ENCODE peak calls at places on chromosomes 16 and 17, in seven cellular contexts. One of them, this sample, is unnamed.
A peak's percentile ranks its signal among the peaks of the same experiment; 100 is the strongest.

GRCh38 chr16:23505942-23506605 is 4.2 kb downstream of the GGA2 start:
- DNase-seq in HCT116: no peak
- DNase-seq in SK-N-SH: no peak
- DNase-seq in MM.1S: no peak
- DNase-seq in GM23338: no peak
- DNase-seq in GM23248: peak; percentile 26
- DNase-seq in neural progenitor cell: peak; percentile 8
- DNase-seq in this sample: no peak

GRCh38 chr17:32243712-32244111 is 21.9 kb upstream of the RHBDL3 start:
- DNase-seq in SK-N-SH: no peak
- DNase-seq in HCT116: no peak
- DNase-seq in GM23248: no peak
- DNase-seq in neural progenitor cell: no peak
- DNase-seq in GM23338: no peak
- DNase-seq in MM.1S: no peak
- DNase-seq in this sample: no peak

GRCh38 chr17:82187500-82187899 is 25.1 kb downstream of the CCDC57 start:
- DNase-seq in MM.1S: no peak
- DNase-seq in HCT116: no peak
- DNase-seq in GM23248: no peak
- DNase-seq in SK-N-SH: no peak
- DNase-seq in neural progenitor cell: no peak
- DNase-seq in GM23338: no peak
- DNase-seq in this sample: no peak

GRCh38 chr16:75559564-75560372 is 3.7 kb upstream of the TMEM231 start:
- DNase-seq in GM23248: peak; percentile 74
- DNase-seq in HCT116: no peak
- DNase-seq in SK-N-SH: no peak
- DNase-seq in neural progenitor cell: peak; percentile 15
- DNase-seq in MM.1S: no peak
- DNase-seq in GM23338: peak; percentile 24
- DNase-seq in this sample: peak; percentile 29

GRCh38 chr16:1007284-1007850 is 25.8 kb downstream of the SOX8 start:
- DNase-seq in neural progenitor cell: no peak
- DNase-seq in HCT116: no peak
- DNase-seq in GM23338: no peak
- DNase-seq in SK-N-SH: no peak
- DNase-seq in MM.1S: no peak
- DNase-seq in GM23248: no peak
- DNase-seq in this sample: no peak

GRCh38 chr17:79621151-79621940 is 10.5 kb upstream of the RBFOX3 start:
- DNase-seq in MM.1S: no peak
- DNase-seq in SK-N-SH: peak; percentile 30
- DNase-seq in HCT116: no peak
- DNase-seq in GM23248: no peak
- DNase-seq in GM23338: no peak
- DNase-seq in neural progenitor cell: no peak
- DNase-seq in this sample: no peak

GRCh38 chr16:3472878-3473595 is 22.3 kb downstream of the C16orf90 start:
- DNase-seq in GM23338: no peak
- DNase-seq in GM23248: peak; percentile 80
- DNase-seq in neural progenitor cell: no peak
- DNase-seq in MM.1S: no peak
- DNase-seq in SK-N-SH: no peak
- DNase-seq in HCT116: no peak
- DNase-seq in this sample: no peak

GRCh38 chr16:74732951-74733350 is 32.3 kb upstream of the MLKL start:
- DNase-seq in GM23248: no peak
- DNase-seq in GM23338: no peak
- DNase-seq in SK-N-SH: no peak
- DNase-seq in HCT116: no peak
- DNase-seq in MM.1S: no peak
- DNase-seq in neural progenitor cell: no peak
- DNase-seq in this sample: no peak

GRCh38 chr16:24670623-24671454 is 58.6 kb upstream of the TNRC6A start:
- DNase-seq in GM23248: peak; percentile 93
- DNase-seq in GM23338: peak; percentile 79
- DNase-seq in MM.1S: no peak
- DNase-seq in neural progenitor cell: peak; percentile 67
- DNase-seq in SK-N-SH: peak; percentile 81
- DNase-seq in HCT116: no peak
- DNase-seq in this sample: peak; percentile 63

GRCh38 chr17:80717661-80718060 is 173.0 kb downstream of the RPTOR start:
- DNase-seq in neural progenitor cell: peak; percentile 35
- DNase-seq in GM23248: no peak
- DNase-seq in HCT116: no peak
- DNase-seq in MM.1S: no peak
- DNase-seq in SK-N-SH: no peak
- DNase-seq in GM23338: no peak
- DNase-seq in this sample: no peak

GRCh38 chr17:9612016-9612415 is 33.3 kb upstream of the USP43 start:
- DNase-seq in HCT116: no peak
- DNase-seq in SK-N-SH: no peak
- DNase-seq in MM.1S: no peak
- DNase-seq in neural progenitor cell: no peak
- DNase-seq in GM23248: no peak
- DNase-seq in GM23338: no peak
- DNase-seq in this sample: no peak

GRCh38 chr17:8072339-8072726 is 15.2 kb downstream of the ALOX12B start:
- DNase-seq in SK-N-SH: no peak
- DNase-seq in HCT116: no peak
- DNase-seq in MM.1S: no peak
- DNase-seq in GM23338: peak; percentile 62
- DNase-seq in neural progenitor cell: peak; percentile 60
- DNase-seq in GM23248: no peak
- DNase-seq in this sample: no peak

GRCh38 chr16:85253127-85253941 is 141.1 kb upstream of the CIBAR2 start:
- DNase-seq in HCT116: no peak
- DNase-seq in MM.1S: peak; percentile 18
- DNase-seq in SK-N-SH: peak; percentile 93
- DNase-seq in neural progenitor cell: peak; percentile 82
- DNase-seq in GM23338: peak; percentile 80
- DNase-seq in GM23248: peak; percentile 49
- DNase-seq in this sample: peak; percentile 70

GRCh38 chr17:8788998-8789397 is 10.2 kb downstream of the MFSD6L start:
- DNase-seq in neural progenitor cell: no peak
- DNase-seq in GM23338: no peak
- DNase-seq in GM23248: no peak
- DNase-seq in MM.1S: no peak
- DNase-seq in SK-N-SH: no peak
- DNase-seq in HCT116: no peak
- DNase-seq in this sample: peak; percentile 37

GRCh38 chr17:78192616-78193015 is 5.5 kb downstream of the AFMID start:
- DNase-seq in GM23248: no peak
- DNase-seq in GM23338: no peak
- DNase-seq in MM.1S: no peak
- DNase-seq in neural progenitor cell: no peak
- DNase-seq in HCT116: no peak
- DNase-seq in SK-N-SH: no peak
- DNase-seq in this sample: no peak

GRCh38 chr17:80816241-80817103 is 175.2 kb upstream of the CHMP6 start:
- DNase-seq in neural progenitor cell: no peak
- DNase-seq in MM.1S: no peak
- DNase-seq in GM23338: no peak
- DNase-seq in GM23248: no peak
- DNase-seq in HCT116: no peak
- DNase-seq in SK-N-SH: peak; percentile 30
- DNase-seq in this sample: no peak

GRCh38 chr17:50505731-50506130 is 2.5 kb upstream of the MYCBPAP start:
- DNase-seq in GM23338: no peak
- DNase-seq in MM.1S: no peak
- DNase-seq in GM23248: no peak
- DNase-seq in SK-N-SH: no peak
- DNase-seq in neural progenitor cell: no peak
- DNase-seq in HCT116: no peak
- DNase-seq in this sample: no peak
- H4K20me1 ChIP-seq in GM23338: no peaks in the 10 kb centered on the region
- H4K20me1 ChIP-seq in MM.1S: no peaks in the 10 kb centered on the region
- H4K20me1 ChIP-seq in GM23248: no peaks in the 10 kb centered on the region
- H4K20me1 ChIP-seq in SK-N-SH: no peaks in the 10 kb centered on the region
- H4K20me1 ChIP-seq in neural progenitor cell: no peaks in the 10 kb centered on the region
- H4K20me1 ChIP-seq in HCT116: no peaks in the 10 kb centered on the region
- H4K20me1 ChIP-seq in this sample: no peaks in the 10 kb centered on the region

GRCh38 chr17:45145035-45145389 is 3.3 kb upstream of the HEXIM1 start:
- DNase-seq in MM.1S: no peak
- DNase-seq in HCT116: no peak
- DNase-seq in SK-N-SH: no peak
- DNase-seq in neural progenitor cell: no peak
- DNase-seq in GM23248: no peak
- DNase-seq in GM23338: no peak
- DNase-seq in this sample: no peak

GRCh38 chr17:45143767-45144198 is 4.5 kb upstream of the HEXIM1 start:
- DNase-seq in neural progenitor cell: peak; percentile 55
- DNase-seq in HCT116: no peak
- DNase-seq in GM23338: peak; percentile 82
- DNase-seq in SK-N-SH: peak; percentile 17
- DNase-seq in MM.1S: no peak
- DNase-seq in GM23248: peak; percentile 92
- DNase-seq in this sample: peak; percentile 83

GRCh38 chr17:45144199-45145034 is 3.9 kb upstream of the HEXIM1 start:
- DNase-seq in SK-N-SH: peak; percentile 21
- DNase-seq in GM23248: peak; percentile 76
- DNase-seq in GM23338: peak; percentile 66
- DNase-seq in neural progenitor cell: peak; percentile 43
- DNase-seq in MM.1S: no peak
- DNase-seq in HCT116: no peak
- DNase-seq in this sample: peak; percentile 75

GRCh38 chr17:45146166-45146565 is 2.1 kb upstream of the HEXIM1 start:
- DNase-seq in SK-N-SH: no peak
- DNase-seq in MM.1S: no peak
- DNase-seq in neural progenitor cell: no peak
- DNase-seq in GM23248: no peak
- DNase-seq in GM23338: no peak
- DNase-seq in HCT116: no peak
- DNase-seq in this sample: no peak

DNA sequence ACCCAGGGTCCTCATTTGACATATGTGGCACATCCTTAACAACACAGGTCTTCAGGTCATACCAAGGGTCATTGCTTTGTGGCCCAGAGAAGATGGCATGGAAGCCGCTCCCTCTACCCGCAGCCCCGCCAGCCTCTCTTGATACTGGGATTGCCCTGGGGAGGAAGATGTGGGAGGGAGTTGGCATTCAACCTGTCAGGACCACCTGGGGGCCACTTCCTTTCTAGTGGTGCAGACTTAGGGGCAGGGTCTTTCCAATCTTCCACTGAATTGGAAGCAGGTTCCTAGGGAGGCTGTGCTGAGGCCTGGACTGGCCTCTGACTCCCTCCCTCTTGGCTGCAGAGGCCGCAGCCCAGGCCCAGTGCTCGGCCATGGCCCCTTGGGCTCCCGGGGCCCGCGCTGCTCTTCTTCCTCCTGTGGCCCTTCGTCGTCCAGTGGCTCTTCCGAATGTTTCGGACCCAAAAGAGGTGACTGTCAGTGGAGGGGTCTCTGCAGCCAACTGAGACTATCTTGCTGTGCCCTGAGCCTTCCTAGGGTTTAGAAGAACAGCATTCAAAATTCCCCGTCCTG is 5.1 kb upstream of the HEXIM1 start:
- DNase-seq in MM.1S: no peak
- DNase-seq in GM23338: peak; percentile 47
- DNase-seq in HCT116: no peak
- DNase-seq in SK-N-SH: no peak
- DNase-seq in neural progenitor cell: no peak
- DNase-seq in GM23248: peak; percentile 3
- DNase-seq in this sample: no peak
- H3K4me3 ChIP-seq in MM.1S: no peak overlapping the region
- H3K4me3 ChIP-seq in GM23338: peak overlapping the region; percentile 86
- H3K4me3 ChIP-seq in HCT116: no peak overlapping the region
- H3K4me3 ChIP-seq in SK-N-SH: no peak overlapping the region
- H3K4me3 ChIP-seq in neural progenitor cell: peak overlapping the region; percentile 23
- H3K4me3 ChIP-seq in GM23248: peak overlapping the region; percentile 70
- H3K4me3 ChIP-seq in this sample: no peak overlapping the region

DNA sequence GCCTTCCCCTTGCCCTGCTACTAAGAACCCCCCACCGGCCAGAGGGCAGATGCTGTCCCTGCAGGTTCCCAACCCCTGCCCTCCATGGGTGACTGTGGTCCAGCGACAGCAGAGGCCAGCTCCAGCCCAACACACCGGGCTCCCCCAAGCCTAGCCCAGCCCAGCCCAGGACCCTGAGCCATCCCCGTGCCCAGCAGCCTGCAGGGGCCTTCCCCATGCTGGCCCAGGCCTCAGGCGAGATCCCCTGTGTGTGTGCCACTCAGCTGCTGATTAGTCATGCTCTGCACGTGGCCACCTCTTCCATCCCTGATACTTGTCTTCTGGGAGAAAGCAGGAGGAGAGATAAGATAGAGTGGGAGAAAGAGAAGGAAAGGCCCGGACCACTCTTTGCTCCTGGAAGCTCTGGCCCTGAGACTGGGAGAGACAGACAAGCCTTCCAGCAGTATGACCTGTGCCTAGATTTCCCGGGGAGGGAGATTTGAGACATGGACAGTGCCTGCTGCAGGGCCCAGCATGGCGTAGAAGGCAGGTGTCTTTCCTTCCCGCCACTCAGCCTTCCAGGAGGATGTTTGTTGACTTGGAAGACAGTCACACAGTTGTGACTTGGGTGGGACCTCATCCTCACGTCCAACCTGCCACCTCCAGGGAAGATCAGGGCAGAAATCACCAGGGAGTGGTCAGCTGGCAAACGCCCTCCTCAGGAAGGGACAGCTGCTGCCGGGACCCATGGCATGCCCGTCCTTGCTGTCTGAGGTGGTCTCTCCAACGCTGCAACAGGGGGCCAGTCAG is 41.3 kb upstream of the RASD1 start:
- DNase-seq in GM23338: no peak
- DNase-seq in HCT116: no peak
- DNase-seq in neural progenitor cell: no peak
- DNase-seq in GM23248: no peak
- DNase-seq in MM.1S: no peak
- DNase-seq in SK-N-SH: no peak
- DNase-seq in this sample: peak; percentile 61
- TF ChIP-seq EZH2phosphoT487 in GM23338: no peak
- TF ChIP-seq EZH2phosphoT487 in HCT116: no peak
- TF ChIP-seq EZH2phosphoT487 in neural progenitor cell: no peak
- TF ChIP-seq EZH2phosphoT487 in GM23248: no peak
- TF ChIP-seq EZH2phosphoT487 in MM.1S: no peak
- TF ChIP-seq EZH2phosphoT487 in SK-N-SH: no peak
- TF ChIP-seq EZH2phosphoT487 in this sample: no peak

GRCh38 chr17:57422574-57423164 is 166.3 kb downstream of the MSI2 start:
- DNase-seq in GM23338: no peak
- DNase-seq in HCT116: peak; percentile 89
- DNase-seq in SK-N-SH: no peak
- DNase-seq in neural progenitor cell: no peak
- DNase-seq in GM23248: peak; percentile 92
- DNase-seq in MM.1S: no peak
- DNase-seq in this sample: no peak

GRCh38 chr17:57418463-57419246 is 162.3 kb downstream of the MSI2 start:
- DNase-seq in GM23248: no peak
- DNase-seq in SK-N-SH: no peak
- DNase-seq in neural progenitor cell: no peak
- DNase-seq in MM.1S: no peak
- DNase-seq in HCT116: no peak
- DNase-seq in GM23338: no peak
- DNase-seq in this sample: no peak

GRCh38 chr17:57421393-57421717 is 165.0 kb downstream of the MSI2 start:
- DNase-seq in SK-N-SH: no peak
- DNase-seq in GM23248: no peak
- DNase-seq in GM23338: no peak
- DNase-seq in MM.1S: no peak
- DNase-seq in neural progenitor cell: no peak
- DNase-seq in HCT116: no peak
- DNase-seq in this sample: no peak

GRCh38 chr17:57419940-57420522 is 163.7 kb downstream of the MSI2 start:
- DNase-seq in GM23338: peak; percentile 43
- DNase-seq in HCT116: no peak
- DNase-seq in SK-N-SH: no peak
- DNase-seq in GM23248: no peak
- DNase-seq in neural progenitor cell: no peak
- DNase-seq in MM.1S: no peak
- DNase-seq in this sample: no peak

GRCh38 chr17:57420674-57421392 is 164.5 kb downstream of the MSI2 start:
- DNase-seq in HCT116: no peak
- DNase-seq in neural progenitor cell: no peak
- DNase-seq in GM23248: no peak
- DNase-seq in MM.1S: no peak
- DNase-seq in GM23338: no peak
- DNase-seq in SK-N-SH: peak; percentile 79
- DNase-seq in this sample: peak; percentile 75
- H4K20me1 ChIP-seq in HCT116: no peaks in the 10 kb centered on the region
- H4K20me1 ChIP-seq in neural progenitor cell: peaks cover 30% of the 10 kb centered on the region
- H4K20me1 ChIP-seq in GM23248: no peaks in the 10 kb centered on the region
- H4K20me1 ChIP-seq in MM.1S: no peaks in the 10 kb centered on the region
- H4K20me1 ChIP-seq in GM23338: peaks cover 5% of the 10 kb centered on the region
- H4K20me1 ChIP-seq in SK-N-SH: no peaks in the 10 kb centered on the region
- H4K20me1 ChIP-seq in this sample: no peaks in the 10 kb centered on the region